ENCODE peak calls at places on chromosomes 6 and 20, in ten cellular contexts. One of them, this sample, is unnamed.

GRCh38 chr20:46399401-46399800 is 7.0 kb downstream of the ELMO2 start:
- DNase-seq in fibroblast of lung: no peak
- DNase-seq in A549: no peak
- DNase-seq in AG04450: no peak
- DNase-seq in neural progenitor cell: no peak
- DNase-seq in lower lobe of right lung: no peak
- DNase-seq in body of pancreas: peak; percentile 19
- DNase-seq in HFF-Myc: no peak
- DNase-seq in IMR-90: no peak
- DNase-seq in breast epithelium: no peak
- DNase-seq in this sample: no peak

GRCh38 chr6:170086639-170087420 is 204.0 kb downstream of the DLL1 start:
- DNase-seq in IMR-90: no peak
- DNase-seq in A549: no peak
- DNase-seq in neural progenitor cell: no peak
- DNase-seq in HFF-Myc: no peak
- DNase-seq in AG04450: no peak
- DNase-seq in breast epithelium: no peak
- DNase-seq in body of pancreas: no peak
- DNase-seq in lower lobe of right lung: peak; percentile 37
- DNase-seq in fibroblast of lung: no peak
- DNase-seq in this sample: no peak

GRCh38 chr6:31572041-31572911 is at the start of gene LTA:
- DNase-seq in A549: no peak
- DNase-seq in HFF-Myc: no peak
- DNase-seq in IMR-90: no peak
- DNase-seq in fibroblast of lung: no peak
- DNase-seq in AG04450: no peak
- DNase-seq in body of pancreas: no peak
- DNase-seq in neural progenitor cell: no peak
- DNase-seq in breast epithelium: no peak
- DNase-seq in lower lobe of right lung: no peak
- DNase-seq in this sample: no peak

GRCh38 chr6:90860822-90861601 is 274.1 kb upstream of the MAP3K7 start:
- DNase-seq in neural progenitor cell: no peak
- DNase-seq in IMR-90: peak; percentile 15
- DNase-seq in HFF-Myc: no peak
- DNase-seq in lower lobe of right lung: no peak
- DNase-seq in A549: no peak
- DNase-seq in body of pancreas: no peak
- DNase-seq in fibroblast of lung: peak; percentile 3
- DNase-seq in breast epithelium: no peak
- DNase-seq in AG04450: no peak
- DNase-seq in this sample: no peak

GRCh38 chr20:1321654-1321939 is 7.3 kb downstream of the SDCBP2 start:
- DNase-seq in neural progenitor cell: no peak
- DNase-seq in lower lobe of right lung: no peak
- DNase-seq in IMR-90: no peak
- DNase-seq in AG04450: no peak
- DNase-seq in A549: no peak
- DNase-seq in body of pancreas: no peak
- DNase-seq in fibroblast of lung: no peak
- DNase-seq in HFF-Myc: no peak
- DNase-seq in breast epithelium: no peak
- DNase-seq in this sample: no peak

GRCh38 chr6:147941143-147941542 is 401.5 kb upstream of the SASH1 start:
- DNase-seq in fibroblast of lung: no peak
- DNase-seq in IMR-90: no peak
- DNase-seq in lower lobe of right lung: no peak
- DNase-seq in A549: no peak
- DNase-seq in HFF-Myc: peak; percentile 81
- DNase-seq in breast epithelium: no peak
- DNase-seq in neural progenitor cell: peak; percentile 36
- DNase-seq in body of pancreas: no peak
- DNase-seq in AG04450: no peak
- DNase-seq in this sample: no peak

GRCh38 chr20:33373735-33374605 is 27.3 kb downstream of the CDK5RAP1 start:
- DNase-seq in AG04450: peak; percentile 79
- DNase-seq in neural progenitor cell: no peak
- DNase-seq in HFF-Myc: peak; percentile 38
- DNase-seq in body of pancreas: peak; percentile 16
- DNase-seq in IMR-90: peak; percentile 94
- DNase-seq in fibroblast of lung: peak; percentile 88
- DNase-seq in A549: peak; percentile 93
- DNase-seq in breast epithelium: peak; percentile 40
- DNase-seq in lower lobe of right lung: no peak
- DNase-seq in this sample: peak; percentile 89

GRCh38 chr20:23624307-23624706 is 13.4 kb downstream of the CST3 start:
- DNase-seq in neural progenitor cell: no peak
- DNase-seq in A549: no peak
- DNase-seq in breast epithelium: no peak
- DNase-seq in fibroblast of lung: peak; percentile 66
- DNase-seq in IMR-90: no peak
- DNase-seq in HFF-Myc: no peak
- DNase-seq in body of pancreas: no peak
- DNase-seq in AG04450: no peak
- DNase-seq in lower lobe of right lung: no peak
- DNase-seq in this sample: peak; percentile 94

GRCh38 chr6:111087106-111087835 is at the start of gene SLC16A10:
- DNase-seq in HFF-Myc: no peak
- DNase-seq in lower lobe of right lung: peak; percentile 85
- DNase-seq in IMR-90: no peak
- DNase-seq in A549: peak; percentile 35
- DNase-seq in neural progenitor cell: peak; percentile 89
- DNase-seq in body of pancreas: peak; percentile 97
- DNase-seq in breast epithelium: peak; percentile 21
- DNase-seq in fibroblast of lung: no peak
- DNase-seq in AG04450: no peak
- DNase-seq in this sample: peak; percentile 10

GRCh38 chr20:4011226-4011975 is 4.0 kb downstream of the RNF24 start:
- DNase-seq in AG04450: no peak
- DNase-seq in fibroblast of lung: no peak
- DNase-seq in A549: no peak
- DNase-seq in body of pancreas: no peak
- DNase-seq in lower lobe of right lung: no peak
- DNase-seq in IMR-90: peak; percentile 61
- DNase-seq in neural progenitor cell: no peak
- DNase-seq in HFF-Myc: no peak
- DNase-seq in breast epithelium: no peak
- DNase-seq in this sample: no peak
- TF ChIP-seq CTCF in AG04450: no peak
- TF ChIP-seq CTCF in fibroblast of lung: no peak
- TF ChIP-seq CTCF in A549: no peak
- TF ChIP-seq CTCF in body of pancreas: no peak
- TF ChIP-seq CTCF in lower lobe of right lung: no peak
- TF ChIP-seq CTCF in IMR-90: no peak
- TF ChIP-seq CTCF in neural progenitor cell: no peak
- TF ChIP-seq CTCF in HFF-Myc: no peak
- TF ChIP-seq CTCF in breast epithelium: no peak
- TF ChIP-seq CTCF in this sample: no peak

GRCh38 chr20:57619053-57619831 is 984 bp downstream of the ZBP1 start:
- DNase-seq in breast epithelium: no peak
- DNase-seq in fibroblast of lung: no peak
- DNase-seq in A549: no peak
- DNase-seq in body of pancreas: peak; percentile 29
- DNase-seq in AG04450: no peak
- DNase-seq in HFF-Myc: no peak
- DNase-seq in neural progenitor cell: no peak
- DNase-seq in IMR-90: no peak
- DNase-seq in lower lobe of right lung: peak; percentile 86
- DNase-seq in this sample: no peak
- H3K4me3 ChIP-seq in breast epithelium: no peak overlapping the region
- H3K4me3 ChIP-seq in fibroblast of lung: no peak overlapping the region
- H3K4me3 ChIP-seq in A549: no peak overlapping the region
- H3K4me3 ChIP-seq in body of pancreas: no peak overlapping the region
- H3K4me3 ChIP-seq in AG04450: no peak overlapping the region
- H3K4me3 ChIP-seq in HFF-Myc: no peak overlapping the region
- H3K4me3 ChIP-seq in neural progenitor cell: no peak overlapping the region
- H3K4me3 ChIP-seq in IMR-90: no peak overlapping the region
- H3K4me3 ChIP-seq in lower lobe of right lung: peak overlapping the region; percentile 47
- H3K4me3 ChIP-seq in this sample: no peak overlapping the region

GRCh38 chr6:119331676-119332286 is 17.8 kb downstream of the MAN1A1 start:
- DNase-seq in body of pancreas: no peak
- DNase-seq in IMR-90: no peak
- DNase-seq in HFF-Myc: no peak
- DNase-seq in fibroblast of lung: no peak
- DNase-seq in breast epithelium: no peak
- DNase-seq in A549: no peak
- DNase-seq in lower lobe of right lung: no peak
- DNase-seq in AG04450: no peak
- DNase-seq in neural progenitor cell: no peak
- DNase-seq in this sample: no peak

GRCh38 chr6:119330520-119330919 is 19.0 kb downstream of the MAN1A1 start:
- DNase-seq in lower lobe of right lung: no peak
- DNase-seq in A549: no peak
- DNase-seq in IMR-90: no peak
- DNase-seq in neural progenitor cell: no peak
- DNase-seq in HFF-Myc: no peak
- DNase-seq in AG04450: no peak
- DNase-seq in body of pancreas: no peak
- DNase-seq in breast epithelium: no peak
- DNase-seq in fibroblast of lung: no peak
- DNase-seq in this sample: no peak

GRCh38 chr6:119333063-119333609 is 16.4 kb downstream of the MAN1A1 start:
- DNase-seq in lower lobe of right lung: no peak
- DNase-seq in A549: no peak
- DNase-seq in IMR-90: no peak
- DNase-seq in breast epithelium: no peak
- DNase-seq in HFF-Myc: no peak
- DNase-seq in body of pancreas: no peak
- DNase-seq in neural progenitor cell: no peak
- DNase-seq in fibroblast of lung: no peak
- DNase-seq in AG04450: no peak
- DNase-seq in this sample: no peak

GRCh38 chr6:119334535-119335264 is 14.9 kb downstream of the MAN1A1 start:
- DNase-seq in AG04450: no peak
- DNase-seq in body of pancreas: no peak
- DNase-seq in HFF-Myc: no peak
- DNase-seq in lower lobe of right lung: no peak
- DNase-seq in breast epithelium: no peak
- DNase-seq in neural progenitor cell: no peak
- DNase-seq in fibroblast of lung: no peak
- DNase-seq in A549: no peak
- DNase-seq in IMR-90: no peak
- DNase-seq in this sample: no peak

GRCh38 chr6:119333707-119334295 is 15.8 kb downstream of the MAN1A1 start:
- DNase-seq in neural progenitor cell: no peak
- DNase-seq in fibroblast of lung: no peak
- DNase-seq in body of pancreas: no peak
- DNase-seq in HFF-Myc: no peak
- DNase-seq in A549: no peak
- DNase-seq in breast epithelium: no peak
- DNase-seq in IMR-90: no peak
- DNase-seq in lower lobe of right lung: no peak
- DNase-seq in AG04450: no peak
- DNase-seq in this sample: no peak
- TF ChIP-seq CTCF in neural progenitor cell: peak; percentile 52
- TF ChIP-seq CTCF in fibroblast of lung: peak; percentile 11
- TF ChIP-seq CTCF in body of pancreas: peak; percentile 60
- TF ChIP-seq CTCF in HFF-Myc: no peak
- TF ChIP-seq CTCF in A549: peak; percentile 31
- TF ChIP-seq CTCF in breast epithelium: peak; percentile 44
- TF ChIP-seq CTCF in IMR-90: peak; percentile 19
- TF ChIP-seq CTCF in lower lobe of right lung: peak; percentile 39
- TF ChIP-seq CTCF in AG04450: peak; percentile 35
- TF ChIP-seq CTCF in this sample: peak; percentile 25

GRCh38 chr6:42047790-42048405 is 2.4 kb upstream of the TAF8 start:
- DNase-seq in lower lobe of right lung: no peak
- DNase-seq in body of pancreas: no peak
- DNase-seq in neural progenitor cell: peak; percentile 23
- DNase-seq in IMR-90: no peak
- DNase-seq in fibroblast of lung: no peak
- DNase-seq in AG04450: no peak
- DNase-seq in A549: no peak
- DNase-seq in breast epithelium: peak; percentile 37
- DNase-seq in HFF-Myc: no peak
- DNase-seq in this sample: no peak

GRCh38 chr6:42047220-42047590 is 3.1 kb upstream of the TAF8 start:
- DNase-seq in A549: no peak
- DNase-seq in fibroblast of lung: no peak
- DNase-seq in HFF-Myc: no peak
- DNase-seq in breast epithelium: no peak
- DNase-seq in AG04450: no peak
- DNase-seq in IMR-90: no peak
- DNase-seq in neural progenitor cell: no peak
- DNase-seq in lower lobe of right lung: no peak
- DNase-seq in body of pancreas: no peak
- DNase-seq in this sample: no peak

GRCh38 chr6:42046491-42047219 is 3.7 kb upstream of the TAF8 start:
- DNase-seq in fibroblast of lung: peak; percentile 88
- DNase-seq in AG04450: no peak
- DNase-seq in HFF-Myc: no peak
- DNase-seq in lower lobe of right lung: no peak
- DNase-seq in breast epithelium: no peak
- DNase-seq in neural progenitor cell: no peak
- DNase-seq in IMR-90: peak; percentile 65
- DNase-seq in body of pancreas: no peak
- DNase-seq in A549: no peak
- DNase-seq in this sample: peak; percentile 97

GRCh38 chr6:42043787-42044475 is 6.4 kb upstream of the TAF8 start:
- DNase-seq in fibroblast of lung: peak; percentile 83
- DNase-seq in A549: peak; percentile 81
- DNase-seq in IMR-90: peak; percentile 79
- DNase-seq in breast epithelium: peak; percentile 80
- DNase-seq in HFF-Myc: peak; percentile 60
- DNase-seq in lower lobe of right lung: peak; percentile 85
- DNase-seq in body of pancreas: peak; percentile 85
- DNase-seq in neural progenitor cell: peak; percentile 92
- DNase-seq in AG04450: no peak
- DNase-seq in this sample: peak; percentile 87

DNA sequence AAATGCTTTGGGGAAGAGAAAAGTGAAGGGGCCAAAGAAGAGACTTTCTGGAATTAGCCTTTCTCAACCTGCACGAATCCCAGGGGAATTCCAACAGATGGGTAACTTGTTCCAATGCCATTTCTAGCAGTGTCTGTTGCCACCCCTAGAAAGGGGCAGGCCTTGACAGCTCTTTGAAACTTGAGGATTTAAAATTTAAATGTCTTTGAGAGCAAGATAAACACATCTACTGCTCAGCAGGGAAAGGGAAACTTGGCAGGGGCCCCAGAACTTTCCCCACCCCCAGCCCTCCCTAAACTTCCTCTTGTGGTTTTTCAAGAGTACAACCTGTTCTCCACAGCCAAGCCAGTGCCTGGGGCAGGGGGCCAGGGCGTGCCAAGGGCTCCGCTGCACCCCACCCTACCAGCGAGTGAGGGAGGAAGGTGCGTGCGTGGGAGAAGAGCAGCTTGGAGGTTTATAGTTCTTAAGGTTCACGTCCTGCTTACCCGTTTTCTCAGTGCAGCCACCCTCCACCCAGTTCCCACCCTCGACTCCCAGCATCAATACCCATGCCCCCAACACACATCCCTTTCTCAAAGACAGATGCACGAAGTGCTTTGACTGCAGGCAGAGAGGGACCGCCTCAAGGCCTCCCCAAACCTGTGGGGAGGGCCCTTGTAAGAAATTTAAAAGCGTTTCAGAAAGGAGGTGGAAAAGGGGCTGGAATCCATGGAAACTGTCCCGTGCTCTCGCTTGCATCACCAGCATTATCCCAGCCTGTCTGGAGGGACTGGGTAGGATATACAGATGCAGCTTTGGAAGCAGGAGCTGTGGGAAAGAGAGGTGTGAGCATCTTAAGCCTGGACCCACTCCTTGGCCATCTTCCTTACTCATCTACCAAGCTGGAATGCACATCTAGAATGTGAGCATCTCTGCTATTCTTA is 4.5 kb upstream of the TAF8 start:
- DNase-seq in lower lobe of right lung: peak; percentile 97
- DNase-seq in body of pancreas: peak; percentile 96
- DNase-seq in fibroblast of lung: peak; percentile 96
- DNase-seq in breast epithelium: peak; percentile 98
- DNase-seq in HFF-Myc: no peak
- DNase-seq in neural progenitor cell: no peak
- DNase-seq in IMR-90: peak; percentile 73
- DNase-seq in A549: no peak
- DNase-seq in AG04450: no peak
- DNase-seq in this sample: peak; percentile 98
- H3K4me3 ChIP-seq in lower lobe of right lung: peak overlapping the region; percentile 92
- H3K4me3 ChIP-seq in body of pancreas: no peak overlapping the region
- H3K4me3 ChIP-seq in fibroblast of lung: no peak overlapping the region
- H3K4me3 ChIP-seq in breast epithelium: peak overlapping the region; percentile 90
- H3K4me3 ChIP-seq in HFF-Myc: peak overlapping the region; percentile 21
- H3K4me3 ChIP-seq in neural progenitor cell: no peak overlapping the region
- H3K4me3 ChIP-seq in IMR-90: no peak overlapping the region
- H3K4me3 ChIP-seq in A549: peak overlapping the region; percentile 14
- H3K4me3 ChIP-seq in AG04450: peak overlapping the region; percentile 46
- H3K4me3 ChIP-seq in this sample: peak overlapping the region; percentile 42

This sample was measured in fibroblast of villous mesenchyme.